ENCODE peak calls at places on chromosomes 5 and 9, in six cellular contexts. G, C, J, T, S and H are unnamed samples.

GRCh38 chr5:145856285-145856818 is 16.5 kb downstream of the GRXCR2 start:
- DNase-seq in T (peak), S (peak), C (peak), J (peak), G (peak), H (peak)

GRCh38 chr5:12245429-12245828 is 341.2 kb upstream of the CTNND2 start:
- DNase-seq in G (no peak), J (no peak), S (no peak), C (no peak), T (no peak), H (no peak)

GRCh38 chr9:20563917-20564316 is 58.4 kb downstream of the MLLT3 start:
- DNase-seq in J (no peak), C (no peak), T (no peak), G (no peak), S (no peak), H (no peak)

GRCh38 chr5:157328277-157328912 is 62.5 kb downstream of the CYFIP2 start:
- DNase-seq in S (peak), T (peak), G (peak), C (peak), J (peak), H (peak)

GRCh38 chr9:126208359-126208758 is 118.3 kb upstream of the MVB12B start:
- DNase-seq in S (no peak), C (no peak), J (no peak), G (no peak), T (no peak), H (no peak)

GRCh38 chr9:92180669-92181181 is 65.5 kb upstream of the SPTLC1 start:
- DNase-seq in C (peak), G (no peak), T (no peak), J (no peak), S (peak), H (peak)

GRCh38 chr9:110183208-110184145 is 24.5 kb downstream of the C9orf152 start:
- DNase-seq in S (peak), J (peak), C (peak), T (peak), G (peak), H (peak)

GRCh38 chr5:102807878-102808502 is 52.9 kb downstream of the PAM start:
- DNase-seq in T (no peak), G (no peak), C (peak), J (no peak), S (peak), H (peak)

GRCh38 chr5:88555658-88556057 is 287.0 kb upstream of the TMEM161B start:
- DNase-seq in T (no peak), S (no peak), C (peak), J (no peak), G (no peak), H (peak)

GRCh38 chr5:72178910-72179815 is 71.9 kb downstream of the MAP1B start:
- DNase-seq in C (peak), T (peak), G (no peak), S (no peak), J (no peak), H (peak)

GRCh38 chr9:111118256-111118950 is 80.1 kb upstream of the LPAR1 start:
- DNase-seq in J (no peak), T (no peak), G (no peak), S (no peak), C (no peak), H (no peak)

GRCh38 chr9:35490910-35491465 is 1.1 kb downstream of the RUSC2 start:
- DNase-seq in J (no peak), C (no peak), G (no peak), S (peak), T (no peak), H (no peak)

GRCh38 chr5:24823625-24824024 is 178.8 kb upstream of the CDH10 start:
- DNase-seq in J (no peak), T (no peak), S (no peak), C (no peak), G (no peak), H (peak)

GRCh38 chr5:652023-652515 is 39.9 kb downstream of the CEP72 start:
- DNase-seq in C (no peak), T (peak), S (no peak), J (no peak), G (no peak), H (no peak)

GRCh38 chr5:14463629-14464028 is 118.0 kb upstream of the OTULINL start:
- DNase-seq in G (no peak), C (no peak), T (no peak), J (no peak), S (peak), H (no peak)

GRCh38 chr9:121945281-121945680 is 147.8 kb downstream of the TTLL11 start:
- DNase-seq in S (no peak), G (no peak), C (no peak), J (no peak), T (no peak), H (no peak)